ENCODE peak calls at places on chromosomes 16 and 17, in six cellular contexts. One of them, this sample, is unnamed.

GRCh38 chr17:2939714-2940351 is 123.6 kb downstream of the OR1D5 start:
- DNase-seq in ELR: no peak
- DNase-seq in K562: no peak
- DNase-seq in T-cell: no peak
- DNase-seq in GM04504: no peak
- DNase-seq in stimulated activated effector memory CD8-positive, alpha-beta T cell treated with anti-CD3 and anti-CD28 coated beads, Interleukin-12 subunit alpha, Interleukin-12 subunit beta, amount 100 ng/mL, for 72 hours: no peak
- DNase-seq in this sample: no peak

GRCh38 chr17:66930933-66931332 is 33.6 kb upstream of the CACNG4 start:
- DNase-seq in ELR: peak
- DNase-seq in K562: peak
- DNase-seq in T-cell: no peak
- DNase-seq in GM04504: no peak
- DNase-seq in stimulated activated effector memory CD8-positive, alpha-beta T cell treated with anti-CD3 and anti-CD28 coated beads, Interleukin-12 subunit alpha, Interleukin-12 subunit beta, amount 100 ng/mL, for 72 hours: no peak
- DNase-seq in this sample: no peak

GRCh38 chr17:44655983-44656700 is at the start of gene MEIOC:
- DNase-seq in ELR: peak
- DNase-seq in K562: no peak
- DNase-seq in T-cell: peak
- DNase-seq in GM04504: no peak
- DNase-seq in stimulated activated effector memory CD8-positive, alpha-beta T cell treated with anti-CD3 and anti-CD28 coated beads, Interleukin-12 subunit alpha, Interleukin-12 subunit beta, amount 100 ng/mL, for 72 hours: no peak
- DNase-seq in this sample: no peak

GRCh38 chr17:46817901-46818209 is 637 bp downstream of the WNT3 start:
- DNase-seq in ELR: no peak
- DNase-seq in K562: no peak
- DNase-seq in T-cell: no peak
- DNase-seq in GM04504: no peak
- DNase-seq in stimulated activated effector memory CD8-positive, alpha-beta T cell treated with anti-CD3 and anti-CD28 coated beads, Interleukin-12 subunit alpha, Interleukin-12 subunit beta, amount 100 ng/mL, for 72 hours: no peak
- DNase-seq in this sample: no peak

GRCh38 chr17:62014526-62014925 is 50.6 kb downstream of the MED13 start:
- DNase-seq in ELR: no peak
- DNase-seq in K562: no peak
- DNase-seq in T-cell: no peak
- DNase-seq in GM04504: no peak
- DNase-seq in stimulated activated effector memory CD8-positive, alpha-beta T cell treated with anti-CD3 and anti-CD28 coated beads, Interleukin-12 subunit alpha, Interleukin-12 subunit beta, amount 100 ng/mL, for 72 hours: no peak
- DNase-seq in this sample: no peak

GRCh38 chr17:10316986-10317834 is 55.6 kb downstream of the MYH13 start:
- DNase-seq in ELR: peak
- DNase-seq in K562: peak
- DNase-seq in T-cell: peak
- DNase-seq in GM04504: no peak
- DNase-seq in stimulated activated effector memory CD8-positive, alpha-beta T cell treated with anti-CD3 and anti-CD28 coated beads, Interleukin-12 subunit alpha, Interleukin-12 subunit beta, amount 100 ng/mL, for 72 hours: peak
- DNase-seq in this sample: no peak

GRCh38 chr16:55294129-55294528 is 29.9 kb upstream of the IRX6 start:
- DNase-seq in ELR: no peak
- DNase-seq in K562: peak
- DNase-seq in T-cell: no peak
- DNase-seq in GM04504: no peak
- DNase-seq in stimulated activated effector memory CD8-positive, alpha-beta T cell treated with anti-CD3 and anti-CD28 coated beads, Interleukin-12 subunit alpha, Interleukin-12 subunit beta, amount 100 ng/mL, for 72 hours: no peak
- DNase-seq in this sample: no peak

GRCh38 chr16:67516296-67517177 is 12.1 kb upstream of the RIPOR1 start:
- DNase-seq in ELR: peak
- DNase-seq in K562: no peak
- DNase-seq in T-cell: no peak
- DNase-seq in GM04504: no peak
- DNase-seq in stimulated activated effector memory CD8-positive, alpha-beta T cell treated with anti-CD3 and anti-CD28 coated beads, Interleukin-12 subunit alpha, Interleukin-12 subunit beta, amount 100 ng/mL, for 72 hours: no peak
- DNase-seq in this sample: no peak

GRCh38 chr17:74561580-74561979 is 5.7 kb downstream of the CD300H start:
- DNase-seq in ELR: no peak
- DNase-seq in K562: no peak
- DNase-seq in T-cell: no peak
- DNase-seq in GM04504: no peak
- DNase-seq in stimulated activated effector memory CD8-positive, alpha-beta T cell treated with anti-CD3 and anti-CD28 coated beads, Interleukin-12 subunit alpha, Interleukin-12 subunit beta, amount 100 ng/mL, for 72 hours: no peak
- DNase-seq in this sample: no peak

GRCh38 chr16:2738615-2739014 is 13.8 kb upstream of the SRRM2 start:
- DNase-seq in ELR: no peak
- DNase-seq in K562: peak
- DNase-seq in T-cell: no peak
- DNase-seq in GM04504: no peak
- DNase-seq in stimulated activated effector memory CD8-positive, alpha-beta T cell treated with anti-CD3 and anti-CD28 coated beads, Interleukin-12 subunit alpha, Interleukin-12 subunit beta, amount 100 ng/mL, for 72 hours: no peak
- DNase-seq in this sample: no peak

GRCh38 chr16:11202260-11203091 is 53.5 kb downstream of the SOCS1 start:
- DNase-seq in ELR: peak
- DNase-seq in K562: no peak
- DNase-seq in T-cell: no peak
- DNase-seq in GM04504: peak
- DNase-seq in stimulated activated effector memory CD8-positive, alpha-beta T cell treated with anti-CD3 and anti-CD28 coated beads, Interleukin-12 subunit alpha, Interleukin-12 subunit beta, amount 100 ng/mL, for 72 hours: no peak
- DNase-seq in this sample: no peak

GRCh38 chr16:81939164-81940067 is 71.9 kb downstream of the SDR42E1 start:
- DNase-seq in ELR: peak
- DNase-seq in K562: peak
- DNase-seq in T-cell: no peak
- DNase-seq in GM04504: no peak
- DNase-seq in stimulated activated effector memory CD8-positive, alpha-beta T cell treated with anti-CD3 and anti-CD28 coated beads, Interleukin-12 subunit alpha, Interleukin-12 subunit beta, amount 100 ng/mL, for 72 hours: no peak
- DNase-seq in this sample: no peak